ENCODE peak calls at places on chromosomes 5 and 9, in six cellular contexts. Q is left lung, F is cardiac muscle cell, G is fibroblast of pulmonary artery, Y is natural killer cell, H is OCI-LY7. I is an unnamed sample.
A peak's percentile ranks its signal among the peaks of the same experiment; 100 is the strongest.

GRCh38 chr5:107389769-107390168 is 281.0 kb downstream of the EFNA5 start:
- DNase-seq in F (no peak), Q (no peak), H (peak; percentile 54), Y (no peak), G (no peak), I (no peak)

GRCh38 chr9:130682490-130683121 is 11.0 kb upstream of the EXOSC2 start:
- DNase-seq in Y (peak; percentile 53), F (peak; percentile 78), G (peak; percentile 80), H (peak; percentile 59), Q (peak; percentile 96), I (peak; percentile 77)

GRCh38 chr9:26510137-26510536 is 382.5 kb downstream of the CAAP1 start:
- DNase-seq in Y (no peak), F (no peak), G (no peak), H (no peak), Q (no peak), I (no peak)

GRCh38 chr5:158943057-158943456 is 156.7 kb downstream of the EBF1 start:
- DNase-seq in Q (no peak), H (no peak), Y (no peak), F (peak; percentile 67), G (peak; percentile 66), I (peak; percentile 32)

GRCh38 chr5:159316519-159317383 is 13.5 kb downstream of the IL12B start:
- DNase-seq in Y (no peak), F (peak; percentile 79), H (peak; percentile 67), Q (no peak), G (peak; percentile 83), I (peak; percentile 51)

GRCh38 chr5:96257904-96258303 is 175.1 kb downstream of the PCSK1 start:
- DNase-seq in H (no peak), G (peak; percentile 34), Y (no peak), Q (no peak), F (peak; percentile 23), I (no peak)

GRCh38 chr5:21070871-21071270 is 1082.9 kb upstream of the CDH18 start:
- DNase-seq in Q (no peak), H (no peak), Y (no peak), F (no peak), G (no peak), I (no peak)

GRCh38 chr5:169576181-169576598 is 7.4 kb upstream of the SPDL1 start:
- DNase-seq in H (no peak), G (peak; percentile 91), F (peak; percentile 96), Y (no peak), Q (no peak), I (no peak)

GRCh38 chr5:40680741-40681350 is 1.1 kb downstream of the PTGER4 start:
- DNase-seq in F (no peak), Y (peak; percentile 52), G (no peak), H (no peak), Q (peak; percentile 79), I (peak; percentile 42)

GRCh38 chr9:119453490-119453911 is 84.3 kb upstream of the BRINP1 start:
- DNase-seq in Q (no peak), Y (no peak), F (no peak), G (no peak), H (no peak), I (no peak)

GRCh38 chr9:85716031-85716877 is 25.5 kb downstream of the AGTPBP1 start:
- DNase-seq in H (peak; percentile 8), G (no peak), F (peak; percentile 11), Y (no peak), Q (no peak), I (peak; percentile 39)

GRCh38 chr9:70049236-70049635 is 5.6 kb downstream of the MAMDC2 start:
- DNase-seq in F (peak; percentile 80), Q (no peak), G (peak; percentile 81), Y (no peak), H (no peak), I (no peak)

GRCh38 chr5:73820321-73820720 is 194.3 kb downstream of the ARHGEF28 start:
- DNase-seq in Y (no peak), F (no peak), H (no peak), Q (no peak), G (no peak), I (no peak)

GRCh38 chr5:174384509-174384947 is 339.0 kb downstream of the NSG2 start:
- DNase-seq in F (peak; percentile 90), G (peak; percentile 73), Q (no peak), Y (no peak), H (no peak), I (no peak)

GRCh38 chr5:84637662-84638375 is 253.1 kb upstream of the EDIL3 start:
- DNase-seq in Y (no peak), H (no peak), Q (no peak), F (no peak), G (no peak), I (no peak)

GRCh38 chr9:121736964-121737462 is 85.6 kb downstream of the DAB2IP start:
- DNase-seq in H (no peak), Q (no peak), Y (no peak), F (no peak), G (no peak), I (peak; percentile 45)

GRCh38 chr5:139633295-139634027 is 14.7 kb upstream of the CXXC5 start:
- DNase-seq in Q (no peak), G (peak; percentile 82), H (peak; percentile 82), F (peak; percentile 80), Y (peak; percentile 72), I (peak; percentile 75)

GRCh38 chr5:139635606-139636206 is 12.4 kb upstream of the CXXC5 start:
- DNase-seq in G (peak; percentile 95), Q (peak; percentile 85), Y (no peak), F (peak; percentile 97), H (peak; percentile 81), I (no peak)

GRCh38 chr5:139634541-139634940 is 13.6 kb upstream of the CXXC5 start:
- DNase-seq in Y (no peak), H (no peak), F (no peak), Q (no peak), G (no peak), I (no peak)

GRCh38 chr5:139635191-139635590 is 13.0 kb upstream of the CXXC5 start:
- DNase-seq in Q (no peak), H (no peak), G (no peak), F (no peak), Y (no peak), I (no peak)

GRCh38 chr5:139634028-139634325 is 14.2 kb upstream of the CXXC5 start:
- DNase-seq in F (no peak), H (peak; percentile 69), Q (no peak), G (no peak), Y (no peak), I (no peak)
- TF ChIP-seq CTCF in F (no peak), H (no peak), Q (no peak), G (no peak), Y (no peak), I (no peak)

GRCh38 chr9:14770592-14770991 is 48.1 kb upstream of the CER1 start:
- DNase-seq in Q (no peak), F (no peak), H (no peak), Y (no peak), G (no peak), I (no peak)

GRCh38 chr9:14768561-14769234 is 46.2 kb upstream of the CER1 start:
- DNase-seq in H (peak; percentile 52), Q (no peak), F (peak; percentile 76), Y (no peak), G (peak; percentile 78), I (peak; percentile 22)

GRCh38 chr9:14766299-14766698 is 43.8 kb upstream of the CER1 start:
- DNase-seq in H (no peak), Y (no peak), F (no peak), Q (no peak), G (peak; percentile 5), I (no peak)

DNA sequence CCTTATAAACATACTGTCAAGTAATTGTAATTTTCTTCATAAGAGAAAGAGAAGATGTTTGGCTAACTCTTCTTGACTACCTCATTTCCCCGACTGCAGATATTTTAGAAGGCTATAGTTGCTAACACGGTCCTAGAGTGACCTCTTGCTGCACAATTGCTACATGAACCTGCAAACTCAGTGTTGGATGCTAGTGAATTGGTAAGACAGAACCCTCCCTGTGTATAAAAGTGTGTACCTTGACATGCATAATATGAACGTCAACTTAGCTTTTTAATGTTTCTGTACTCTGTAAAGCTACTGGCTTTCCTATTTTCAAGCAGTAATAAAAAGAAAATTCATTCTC is 46.7 kb upstream of the CER1 start:
- DNase-seq in Y (no peak), F (peak; percentile 48), G (peak; percentile 65), H (peak; percentile 61), Q (no peak), I (no peak)
- TF ChIP-seq CTCF in Y (no peak), F (peak; percentile 25), G (peak; percentile 46), H (peak; percentile 71), Q (no peak), I (peak; percentile 15)

GRCh38 chr9:101478906-101479305 is 43.3 kb upstream of the ALDOB start:
- DNase-seq in F (no peak), Y (no peak), Q (no peak), H (no peak), G (no peak), I (no peak)

GRCh38 chr9:101477736-101478135 is 42.2 kb upstream of the ALDOB start:
- DNase-seq in F (no peak), G (no peak), H (no peak), Q (no peak), Y (no peak), I (no peak)

GRCh38 chr9:101479337-101480045 is 43.9 kb upstream of the ALDOB start:
- DNase-seq in H (no peak), F (no peak), Y (no peak), G (no peak), Q (no peak), I (no peak)

GRCh38 chr9:101477214-101477613 is 41.6 kb upstream of the ALDOB start:
- DNase-seq in H (no peak), Q (no peak), F (no peak), Y (no peak), G (no peak), I (no peak)

DNA sequence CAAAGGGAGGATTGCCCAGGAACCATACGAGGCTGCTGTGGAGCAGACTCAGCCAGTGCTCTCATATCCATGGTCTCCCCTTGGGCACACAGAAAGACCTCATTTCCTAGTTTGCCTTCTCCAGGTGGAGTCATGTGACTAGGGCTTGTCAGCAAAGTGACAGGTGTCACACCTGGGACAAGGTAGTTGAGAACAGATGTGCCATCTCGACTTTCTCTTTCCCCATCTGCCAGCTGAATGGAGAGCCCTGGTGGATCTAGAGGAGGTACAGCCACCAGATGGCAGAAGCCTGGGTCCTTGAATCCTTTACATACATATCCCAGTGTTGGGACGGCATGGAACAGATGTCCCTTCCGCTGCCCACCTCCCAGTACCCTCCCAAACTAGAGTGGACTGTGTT is 42.9 kb upstream of the ALDOB start:
- DNase-seq in H (no peak), Q (no peak), G (no peak), F (no peak), Y (no peak), I (no peak)
- TF ChIP-seq CTCF in H (peak; percentile 13), Q (no peak), G (no peak), F (no peak), Y (no peak), I (no peak)

DNA sequence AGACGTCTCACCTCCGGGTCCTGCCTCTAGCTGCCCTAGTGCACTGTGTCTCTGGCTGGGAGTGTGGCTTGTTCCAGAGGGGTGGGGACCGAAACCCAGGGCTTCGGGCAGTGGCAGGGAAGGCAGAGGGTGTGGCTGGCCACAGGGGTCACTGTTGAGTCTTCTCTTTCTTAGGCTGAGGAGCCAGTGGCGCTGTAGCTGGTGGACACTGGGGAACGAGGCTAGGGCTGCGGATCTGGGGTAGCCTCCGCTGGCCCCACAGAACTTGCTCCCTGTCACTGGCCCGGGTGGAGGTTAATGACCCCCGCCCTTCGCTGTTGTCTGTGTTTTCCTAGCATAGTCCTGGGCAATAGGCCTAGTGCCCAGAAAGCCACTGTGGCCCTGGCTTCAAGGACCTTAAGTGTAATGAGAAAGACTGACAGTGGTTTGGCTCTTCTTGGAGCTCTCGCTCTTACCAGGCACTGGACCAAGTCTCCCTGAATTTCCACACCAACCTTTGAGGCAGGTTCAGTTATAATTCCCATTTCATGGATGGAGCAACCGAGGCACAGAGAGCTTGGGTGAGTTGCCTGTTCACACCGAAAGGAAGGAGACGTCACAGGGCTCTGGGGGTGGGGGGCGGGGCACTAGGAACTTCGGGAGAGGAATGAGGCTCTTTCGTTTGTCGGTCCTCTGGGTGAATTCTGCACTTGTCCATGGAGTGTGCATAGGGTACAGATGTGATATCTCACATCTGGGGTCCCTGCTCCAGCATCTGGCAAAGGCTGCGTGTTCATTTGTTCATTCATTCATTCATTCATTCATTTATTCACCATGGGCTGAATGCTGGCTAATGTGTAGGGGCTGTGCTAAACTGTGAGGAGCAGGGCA is 4.8 kb upstream of the IER5L start:
- DNase-seq in H (no peak), Y (no peak), G (no peak), Q (no peak), F (peak; percentile 49), I (no peak)
- TF ChIP-seq CTCF in H (peak; percentile 46), Y (no peak), G (peak; percentile 41), Q (peak; percentile 13), F (peak; percentile 54), I (peak; percentile 15)